ENCODE peak calls at places on chromosome 19, in five cellular contexts. K, A, W, X and Q are unnamed samples.

GRCh38 chr19:54158812-54159351 is 639 bp downstream of the LENG1 start:
- DNase-seq in K (no peak), A (no peak), W (peak; percentile 12), X (no peak), Q (no peak)

GRCh38 chr19:48325265-48325910 is at the start of gene EMP3:
- DNase-seq in K (peak; percentile 88), A (peak; percentile 91), W (peak; percentile 92), X (peak; percentile 79), Q (peak; percentile 95)

GRCh38 chr19:38734426-38735256 is 9.6 kb downstream of the CAPN12 start:
- DNase-seq in K (no peak), A (peak; percentile 30), W (no peak), X (no peak), Q (no peak)

GRCh38 chr19:49447485-49448431 is 3.9 kb downstream of the PIH1D1 start:
- DNase-seq in K (peak; percentile 68), A (peak; percentile 15), W (peak; percentile 8), X (no peak), Q (peak; percentile 33)

GRCh38 chr19:38975214-38975860 is at the start of gene FBXO17:
- DNase-seq in K (peak; percentile 68), A (peak; percentile 72), W (peak; percentile 63), X (peak; percentile 34), Q (peak; percentile 64)

GRCh38 chr19:46081928-46082727 is 41.3 kb upstream of the IGFL4 start:
- DNase-seq in K (no peak), A (peak; percentile 70), W (peak; percentile 67), X (peak; percentile 21), Q (peak; percentile 65)

GRCh38 chr19:49881672-49882394 is 4.3 kb downstream of the TBC1D17 start:
- DNase-seq in K (peak; percentile 28), A (no peak), W (no peak), X (no peak), Q (no peak)

GRCh38 chr19:49749055-49749716 is 13.9 kb downstream of the TSKS start:
- DNase-seq in K (no peak), A (no peak), W (peak; percentile 37), X (no peak), Q (peak; percentile 28)

GRCh38 chr19:32373614-32374295 is 28.3 kb downstream of the ZNF507 start:
- DNase-seq in K (no peak), A (peak; percentile 100), W (peak; percentile 100), X (no peak), Q (peak; percentile 99)

GRCh38 chr19:799076-799881 is 2.0 kb downstream of the PTBP1 start:
- DNase-seq in K (peak; percentile 41), A (peak; percentile 63), W (peak; percentile 49), X (no peak), Q (peak; percentile 72)

GRCh38 chr19:48445256-48445605 is 552 bp upstream of the GRWD1 start:
- DNase-seq in K (no peak), A (peak; percentile 93), W (peak; percentile 94), X (peak; percentile 49), Q (peak; percentile 94)

GRCh38 chr19:32138416-32138815 is 207.0 kb upstream of the ZNF507 start:
- DNase-seq in K (no peak), A (no peak), W (no peak), X (no peak), Q (no peak)

GRCh38 chr19:55189424-55189823 is 9.3 kb upstream of the SYT5 start:
- DNase-seq in K (no peak), A (peak; percentile 96), W (peak; percentile 95), X (no peak), Q (peak; percentile 92)

GRCh38 chr19:35357867-35358573 is at the start of gene FFAR3:
- DNase-seq in K (no peak), A (no peak), W (peak; percentile 11), X (peak; percentile 17), Q (peak; percentile 7)

GRCh38 chr19:43362179-43362578 is 8.7 kb downstream of the CD177 start:
- DNase-seq in K (no peak), A (peak; percentile 61), W (peak; percentile 64), X (peak; percentile 16), Q (peak; percentile 11)

GRCh38 chr19:2478324-2478755 is 2.4 kb downstream of the GADD45B start:
- DNase-seq in K (peak; percentile 56), A (peak; percentile 72), W (peak; percentile 64), X (peak; percentile 62), Q (peak; percentile 83)

GRCh38 chr19:51168571-51169282 is 26.6 kb downstream of the SIGLEC7 start:
- DNase-seq in K (peak; percentile 59), A (no peak), W (no peak), X (no peak), Q (no peak)

GRCh38 chr19:35248310-35249145 is at the start of gene LSR:
- DNase-seq in K (peak; percentile 41), A (no peak), W (no peak), X (no peak), Q (no peak)

GRCh38 chr19:28318469-28319179 is 894.3 kb downstream of the UQCRFS1 start:
- DNase-seq in K (no peak), A (no peak), W (no peak), X (no peak), Q (no peak)

GRCh38 chr19:10011974-10012373 is 1.3 kb upstream of the RDH8 start:
- DNase-seq in K (no peak), A (no peak), W (no peak), X (no peak), Q (no peak)

GRCh38 chr19:10501971-10502523 is 1.1 kb downstream of the KEAP1 start:
- DNase-seq in K (peak; percentile 79), A (peak; percentile 37), W (peak; percentile 29), X (peak; percentile 53), Q (peak; percentile 42)

GRCh38 chr19:3450796-3451411 is 29.4 kb downstream of the SMIM24 start:
- DNase-seq in K (no peak), A (peak; percentile 100), W (peak; percentile 100), X (peak; percentile 52), Q (peak; percentile 100)

GRCh38 chr19:6109947-6110346 is 353 bp downstream of the RFX2 start:
- DNase-seq in K (no peak), A (no peak), W (no peak), X (no peak), Q (no peak)

GRCh38 chr19:15185188-15185587 is 15.6 kb downstream of the NOTCH3 start:
- DNase-seq in K (no peak), A (no peak), W (no peak), X (no peak), Q (no peak)

GRCh38 chr19:8577247-8577646 is at the start of gene MYO1F:
- DNase-seq in K (no peak), A (no peak), W (no peak), X (peak; percentile 43), Q (no peak)
- H3K4me3 ChIP-seq in K (no peak within 1 kb of the TSS), A (no peak within 1 kb of the TSS), W (no peak within 1 kb of the TSS), X (no peak within 1 kb of the TSS), Q (peak within 1 kb of the TSS; percentile 30)

DNA sequence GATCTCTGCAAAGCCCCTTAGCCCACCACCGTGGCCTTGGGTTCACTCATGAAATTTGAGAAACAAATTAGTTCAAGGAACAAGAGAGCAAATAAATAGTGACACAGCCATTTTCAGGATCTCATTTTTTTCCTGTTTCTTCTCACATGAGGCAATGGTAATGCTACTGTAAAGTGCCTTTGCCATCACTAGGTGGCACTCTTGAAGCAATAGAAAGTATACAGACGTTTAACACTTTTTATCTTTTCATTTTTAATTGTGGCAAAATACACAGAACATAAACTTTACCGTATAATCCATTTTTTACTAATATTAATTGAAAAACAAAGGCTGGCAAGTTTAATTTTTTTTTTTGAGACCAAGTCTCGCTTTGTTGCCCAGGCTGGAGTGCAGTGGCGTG is 76.9 kb upstream of the ZNF835 start:
- DNase-seq in K (peak; percentile 34), A (no peak), W (no peak), X (peak; percentile 34), Q (peak; percentile 6)
- TF ChIP-seq CTCF in K (peak; percentile 82), A (no peak), W (no peak), X (peak; percentile 26), Q (peak; percentile 20)

GRCh38 chr19:18773682-18774081 is 17.4 kb downstream of the COMP start:
- DNase-seq in K (no peak), A (no peak), W (no peak), X (no peak), Q (no peak)
- H3K4me3 ChIP-seq in K (no peak overlapping the region), A (no peak overlapping the region), W (no peak overlapping the region), X (no peak overlapping the region), Q (no peak overlapping the region)

DNA sequence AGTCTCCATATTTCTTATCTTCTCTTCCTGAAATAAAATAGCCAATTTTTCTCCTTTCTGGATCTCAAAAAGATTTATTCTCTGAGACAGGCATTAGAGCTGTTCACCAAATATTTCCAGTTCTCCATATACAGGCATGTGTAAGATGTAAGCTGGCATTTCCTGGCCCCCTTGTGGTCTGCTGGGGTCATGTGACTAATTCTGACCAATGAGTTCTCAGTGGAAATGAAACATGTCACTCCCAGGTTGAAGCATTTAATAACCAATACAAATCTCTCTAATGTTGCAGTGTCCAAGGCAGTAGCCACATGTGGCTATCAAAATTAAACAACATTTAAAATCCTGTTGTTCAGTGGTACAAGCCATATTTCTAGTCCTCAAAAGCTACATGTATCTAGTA is 14.8 kb upstream of the CACNA1A start:
- DNase-seq in K (no peak), A (no peak), W (peak; percentile 24), X (no peak), Q (no peak)
- TF ChIP-seq CTCF in K (no peak), A (no peak), W (no peak), X (no peak), Q (no peak)